ENCODE peak calls at places on chromosomes 1 and 21, in six cellular contexts. C is hepatocyte, W is amygdala, V is adrenal gland, S is SK-N-SH, Y is cardiac muscle cell. E is an unnamed sample.
A peak's percentile ranks its signal among the peaks of the same experiment; 100 is the strongest.

GRCh38 chr1:168172250-168172915 is 6.4 kb upstream of the TIPRL start:
- DNase-seq in C (no peak), W (no peak), V (no peak), S (no peak), Y (no peak), E (no peak)

GRCh38 chr1:210232524-210233215 is at the start of gene SERTAD4:
- DNase-seq in C (peak; percentile 79), W (no peak), V (no peak), S (peak; percentile 88), Y (peak; percentile 46), E (peak; percentile 33)

GRCh38 chr1:221912230-221912629 is 170.3 kb upstream of the DUSP10 start:
- DNase-seq in C (no peak), W (no peak), V (no peak), S (no peak), Y (no peak), E (no peak)

GRCh38 chr1:109659997-109660755 is 4.3 kb downstream of the GSTM4 start:
- DNase-seq in C (no peak), W (no peak), V (peak; percentile 68), S (no peak), Y (no peak), E (peak; percentile 81)

GRCh38 chr1:39105841-39106765 is 80.0 kb downstream of the NDUFS5 start:
- DNase-seq in C (peak; percentile 73), W (no peak), V (peak; percentile 77), S (peak; percentile 54), Y (peak; percentile 65), E (peak; percentile 79)

GRCh38 chr1:5708266-5708978 is 283.8 kb downstream of the NPHP4 start:
- DNase-seq in C (no peak), W (no peak), V (no peak), S (no peak), Y (no peak), E (no peak)

GRCh38 chr1:198304431-198304830 is 147.6 kb downstream of the NEK7 start:
- DNase-seq in C (no peak), W (no peak), V (no peak), S (no peak), Y (no peak), E (no peak)

GRCh38 chr1:24205701-24206464 is 18.8 kb upstream of the IFNLR1 start:
- DNase-seq in C (no peak), W (no peak), V (no peak), S (no peak), Y (no peak), E (no peak)

GRCh38 chr1:221809101-221810029 is 67.5 kb upstream of the DUSP10 start:
- DNase-seq in C (no peak), W (no peak), V (no peak), S (no peak), Y (no peak), E (no peak)

GRCh38 chr1:231392380-231393131 is 29.5 kb downstream of the EGLN1 start:
- DNase-seq in C (no peak), W (no peak), V (no peak), S (peak; percentile 9), Y (no peak), E (no peak)

GRCh38 chr21:42754270-42754933 is 101.0 kb downstream of the PDE9A start:
- DNase-seq in C (no peak), W (no peak), V (no peak), S (no peak), Y (no peak), E (no peak)

GRCh38 chr21:44370027-44370735 is 16.8 kb downstream of the TRPM2 start:
- DNase-seq in C (peak; percentile 78), W (no peak), V (peak; percentile 95), S (peak; percentile 71), Y (peak; percentile 2), E (peak; percentile 67)

GRCh38 chr1:111960971-111961370 is 28.5 kb downstream of the KCND3 start:
- DNase-seq in C (no peak), W (no peak), V (no peak), S (no peak), Y (no peak), E (no peak)

GRCh38 chr1:118151312-118151937 is 33.6 kb downstream of the SPAG17 start:
- DNase-seq in C (peak; percentile 71), W (no peak), V (peak; percentile 41), S (peak; percentile 10), Y (peak; percentile 78), E (no peak)

GRCh38 chr1:10866314-10867091 is 70.1 kb upstream of the CASZ1 start:
- DNase-seq in C (peak; percentile 63), W (no peak), V (peak; percentile 42), S (no peak), Y (peak; percentile 23), E (peak; percentile 19)

GRCh38 chr1:177847843-177848242 is 122.0 kb downstream of the SEC16B start:
- DNase-seq in C (no peak), W (no peak), V (no peak), S (no peak), Y (peak; percentile 44), E (no peak)

GRCh38 chr21:39713905-39714304 is 31.1 kb upstream of the IGSF5 start:
- DNase-seq in C (no peak), W (no peak), V (no peak), S (no peak), Y (peak; percentile 20), E (no peak)

GRCh38 chr1:212473729-212474128 is 41.0 kb downstream of the NENF start:
- DNase-seq in C (no peak), W (no peak), V (no peak), S (no peak), Y (no peak), E (no peak)

GRCh38 chr1:48196168-48196716 is 26.3 kb upstream of the SLC5A9 start:
- DNase-seq in C (no peak), W (no peak), V (no peak), S (no peak), Y (no peak), E (no peak)

GRCh38 chr1:47871799-47872353 is 125.3 kb downstream of the TRABD2B start:
- DNase-seq in C (peak; percentile 61), W (no peak), V (no peak), S (no peak), Y (peak; percentile 25), E (no peak)

GRCh38 chr21:42644223-42645208 is 8.9 kb upstream of the PDE9A start:
- DNase-seq in C (no peak), W (no peak), V (peak; percentile 65), S (no peak), Y (no peak), E (no peak)

GRCh38 chr1:24250791-24251190 is 63.7 kb upstream of the IFNLR1 start:
- DNase-seq in C (no peak), W (no peak), V (no peak), S (no peak), Y (no peak), E (no peak)

GRCh38 chr1:153346067-153346723 is 2.4 kb downstream of the PGLYRP4 start:
- DNase-seq in C (no peak), W (no peak), V (no peak), S (no peak), Y (no peak), E (no peak)

E was measured in ovary.